ENCODE peak calls at places on chromosomes 13 and 19, in four cellular contexts. T is CD8-positive, alpha-beta memory T cell; P is RWPE1; G is Panc1. W is an unnamed sample.

GRCh38 chr13:85223883-85224656 is 575.1 kb downstream of the SLITRK6 start:
- DNase-seq in G (no peak), P (peak; percentile 17), T (no peak), W (peak; percentile 10)

GRCh38 chr13:107234315-107234714 is 666.4 kb upstream of the ARGLU1 start:
- DNase-seq in G (no peak), P (no peak), T (no peak), W (no peak)

GRCh38 chr13:35888327-35888940 is 242.7 kb downstream of the DCLK1 start:
- DNase-seq in P (no peak), T (no peak), G (no peak), W (no peak)

GRCh38 chr19:42042455-42043170 is 27.4 kb downstream of the GRIK5 start:
- DNase-seq in G (no peak), T (no peak), P (no peak), W (no peak)

GRCh38 chr13:70812481-70812880 is 704.2 kb upstream of the KLHL1 start:
- DNase-seq in P (no peak), G (no peak), T (no peak), W (peak; percentile 37)

GRCh38 chr13:99961634-99962033 is 9.9 kb downstream of the ZIC5 start:
- DNase-seq in G (no peak), T (no peak), P (no peak), W (no peak)

GRCh38 chr19:45076029-45076850 is at the start of gene ZNF296:
- DNase-seq in G (no peak), T (peak; percentile 85), P (peak; percentile 84), W (no peak)

GRCh38 chr19:36111200-36111539 is 227 bp downstream of the OVOL3 start:
- DNase-seq in G (no peak), T (no peak), P (no peak), W (no peak)

GRCh38 chr19:29687897-29688728 is 22.9 kb downstream of the PLEKHF1 start:
- DNase-seq in P (no peak), T (no peak), G (no peak), W (peak; percentile 24)

DNA sequence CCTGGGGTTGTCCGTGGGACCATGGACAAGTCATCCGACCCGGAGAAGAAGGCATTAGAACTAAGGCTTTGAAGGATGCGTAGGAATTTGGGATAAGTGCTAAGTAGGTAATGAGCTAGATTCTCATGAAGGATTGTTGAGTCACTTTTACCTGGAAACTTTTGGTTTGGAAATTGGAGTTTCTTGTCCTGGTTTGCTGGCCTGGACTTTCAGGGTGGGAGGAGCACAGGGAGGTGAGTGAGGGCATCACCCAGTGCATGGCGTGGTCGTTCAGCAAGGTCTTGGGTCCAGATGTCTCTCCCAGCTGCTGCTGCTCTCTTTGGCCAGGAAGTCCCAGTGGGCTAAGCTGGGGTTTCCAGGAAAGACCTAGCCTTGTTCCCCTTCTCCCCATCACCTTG is 7.6 kb downstream of the NFIC start:
- DNase-seq in P (no peak), T (no peak), G (no peak), W (no peak)
- H3K27ac ChIP-seq in P (peak overlapping the region; percentile 97), T (no peak overlapping the region), G (peak overlapping the region; percentile 95), W (no peak overlapping the region)

GRCh38 chr19:46994141-46994686 is 25.4 kb upstream of the NPAS1 start:
- DNase-seq in T (no peak), G (no peak), P (no peak), W (no peak)

GRCh38 chr19:46995492-46995891 is 24.1 kb upstream of the NPAS1 start:
- DNase-seq in P (no peak), T (no peak), G (no peak), W (no peak)

GRCh38 chr19:46993622-46994021 is 26.0 kb upstream of the NPAS1 start:
- DNase-seq in P (no peak), T (no peak), G (no peak), W (no peak)

GRCh38 chr19:46990998-46991676 is 28.5 kb upstream of the NPAS1 start:
- DNase-seq in G (peak; percentile 27), P (peak; percentile 72), T (peak; percentile 75), W (peak; percentile 14)

DNA sequence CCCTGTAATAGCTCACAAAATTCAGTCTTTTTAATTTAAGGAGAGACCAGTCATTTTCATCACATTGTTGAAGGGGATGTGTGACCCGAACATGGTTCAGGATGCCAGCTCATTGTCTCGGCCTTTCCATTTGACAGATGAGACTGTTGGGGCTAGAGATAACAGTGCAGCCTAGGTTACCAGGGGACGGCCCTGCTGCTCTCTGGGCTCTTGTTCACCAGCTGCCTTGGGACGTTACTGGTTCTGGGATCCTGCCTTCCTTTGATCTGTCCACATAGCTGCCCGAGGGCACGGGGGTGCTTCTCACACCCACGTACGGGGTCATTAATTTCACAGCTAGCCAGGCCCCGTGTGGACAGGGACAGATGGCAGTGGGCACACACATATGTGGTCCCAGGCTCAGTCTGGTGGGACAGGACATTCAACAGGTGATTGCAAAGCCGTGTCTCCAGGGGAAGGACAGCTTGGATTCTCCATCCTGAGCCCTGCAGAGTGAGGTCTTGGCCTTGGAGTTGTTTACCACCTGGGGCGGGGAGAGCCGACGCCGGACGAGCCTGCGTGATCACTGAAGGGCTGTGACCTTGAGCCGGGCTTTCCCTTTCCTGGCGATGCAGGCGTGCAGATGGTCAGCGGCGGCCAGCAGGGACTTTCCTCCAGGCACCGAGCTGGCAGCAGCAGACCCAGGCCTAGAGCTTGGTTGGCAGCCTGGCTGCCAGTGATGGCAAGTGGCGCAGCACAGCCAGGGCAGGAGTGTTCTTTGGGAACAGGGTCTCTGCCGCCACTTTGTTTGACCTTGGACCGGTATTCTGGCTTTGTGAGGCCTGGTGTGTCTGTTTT is 26.7 kb upstream of the NPAS1 start:
- DNase-seq in P (no peak), G (no peak), T (no peak), W (no peak)
- H3K27ac ChIP-seq in P (peak overlapping the region; percentile 17), G (no peak overlapping the region), T (no peak overlapping the region), W (no peak overlapping the region)

GRCh38 chr19:751501-752341 is 809 bp downstream of the MISP start:
- DNase-seq in T (no peak), G (no peak), P (peak; percentile 96), W (peak; percentile 70)
- H3K27ac ChIP-seq in T (no peak overlapping the region), G (peak overlapping the region; percentile 68), P (peak overlapping the region; percentile 97), W (peak overlapping the region; percentile 98)

GRCh38 chr13:73945371-73945770 is 188.8 kb downstream of the KLF12 start:
- DNase-seq in P (no peak), G (no peak), T (no peak), W (no peak)
- H3K27ac ChIP-seq in P (no peak overlapping the region), G (no peak overlapping the region), T (no peak overlapping the region), W (no peak overlapping the region)

DNA sequence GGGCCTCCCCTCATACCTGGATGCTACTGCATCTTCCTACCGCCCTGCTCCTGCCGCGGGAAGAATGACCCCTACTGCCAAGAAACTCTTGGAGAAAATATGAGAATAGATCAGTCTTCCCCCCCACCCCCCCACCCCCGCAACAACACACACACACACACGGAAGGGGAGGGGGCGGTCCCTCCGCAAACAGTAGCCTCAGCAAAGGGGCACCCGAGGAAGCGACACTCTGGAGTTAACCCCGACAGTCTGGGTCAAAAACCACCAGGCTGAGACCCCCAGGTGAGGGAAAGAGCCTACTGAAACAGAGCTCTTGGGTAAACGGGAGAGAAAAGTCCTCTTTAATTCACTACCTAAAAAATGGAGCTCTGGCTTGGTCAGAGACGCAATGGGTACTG is 1.2 kb downstream of the MED26 start:
- DNase-seq in P (peak; percentile 53), G (no peak), T (no peak), W (no peak)
- H3K27ac ChIP-seq in P (peak overlapping the region; percentile 93), G (peak overlapping the region; percentile 83), T (peak overlapping the region; percentile 68), W (peak overlapping the region; percentile 72)

GRCh38 chr13:74210693-74211393 is 76.6 kb upstream of the KLF12 start:
- DNase-seq in P (peak; percentile 8), T (no peak), G (no peak), W (peak; percentile 67)
- H3K27ac ChIP-seq in P (no peak overlapping the region), T (no peak overlapping the region), G (no peak overlapping the region), W (peak overlapping the region; percentile 48)

DNA sequence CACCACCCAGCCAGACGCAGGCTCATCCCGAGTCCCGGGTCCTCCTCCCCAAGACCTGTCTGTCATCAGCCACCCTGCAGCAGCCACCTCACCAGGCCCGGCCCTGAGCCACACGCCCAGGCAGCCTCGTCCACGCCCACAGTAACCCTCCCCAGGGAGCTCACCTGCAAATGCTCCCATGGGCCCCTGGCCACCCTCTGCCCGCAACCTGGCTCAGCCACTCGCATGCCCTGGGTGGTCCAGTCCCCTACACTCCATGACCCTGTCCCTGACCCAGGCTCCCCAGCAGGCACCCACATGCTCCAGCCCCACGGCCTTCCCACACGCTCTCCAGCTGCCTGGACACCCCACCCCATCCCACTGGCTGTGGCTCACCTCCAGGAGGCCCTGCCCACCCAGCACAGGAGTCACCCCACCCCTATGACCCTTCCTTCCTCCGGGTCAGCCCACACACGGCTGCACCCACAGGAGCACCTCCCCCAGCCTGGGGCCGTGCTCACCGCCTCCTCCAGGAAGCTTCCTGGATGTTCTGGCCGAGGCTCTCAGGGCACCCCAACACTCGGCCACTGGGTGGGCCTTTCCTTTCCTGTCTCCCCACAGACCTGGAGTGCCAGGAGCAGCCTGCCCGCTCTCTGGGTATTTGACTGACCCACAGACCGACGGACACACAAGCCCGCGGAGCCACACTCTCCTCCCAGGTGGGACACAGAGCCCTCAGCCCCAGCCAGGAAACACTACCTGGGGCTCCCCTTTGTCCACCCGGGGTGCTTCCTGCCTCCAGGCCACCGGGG is 3.6 kb downstream of the TMEM259 start:
- DNase-seq in P (no peak), T (no peak), G (no peak), W (no peak)
- H3K27ac ChIP-seq in P (peak overlapping the region; percentile 93), T (peak overlapping the region; percentile 38), G (peak overlapping the region; percentile 84), W (peak overlapping the region; percentile 81)

GRCh38 chr19:6217752-6218403 is 61.9 kb downstream of the MLLT1 start:
- DNase-seq in T (no peak), G (no peak), P (no peak), W (no peak)
- H3K27ac ChIP-seq in T (no peak overlapping the region), G (no peak overlapping the region), P (peak overlapping the region; percentile 91), W (no peak overlapping the region)

GRCh38 chr13:81473366-81473899 is 1132.5 kb upstream of the SPRY2 start:
- DNase-seq in G (no peak), T (no peak), P (no peak), W (no peak)
- H3K27ac ChIP-seq in G (no peak overlapping the region), T (no peak overlapping the region), P (no peak overlapping the region), W (no peak overlapping the region)

W was measured in epithelial cell of prostate.